ENCODE peak calls at places on chromosomes 4 and X, in eight cellular contexts. S, F, M, H, B, A, D and X are unnamed samples.

GRCh38 chr4:87589531-87589930 is 18.8 kb upstream of the DSPP start:
- DNase-seq in S (no peak), F (no peak), M (no peak), H (no peak), B (no peak), A (no peak), D (no peak), X (peak; percentile 30)

GRCh38 chrX:146614693-146615524 is 194.7 kb upstream of the CXorf51B start:
- DNase-seq in S (no peak), F (no peak), M (no peak), H (no peak), B (no peak), A (no peak), D (no peak), X (no peak)

GRCh38 chr4:142671516-142671915 is 174.6 kb downstream of the INPP4B start:
- DNase-seq in S (no peak), F (no peak), M (no peak), H (no peak), B (no peak), A (no peak), D (no peak), X (no peak)

GRCh38 chrX:77436682-77437081 is 10.5 kb upstream of the FGF16 start:
- DNase-seq in S (no peak), F (no peak), M (no peak), H (no peak), B (no peak), A (no peak), D (no peak), X (no peak)

GRCh38 chr4:2285665-2286381 is 23.9 kb upstream of the MXD4 start:
- DNase-seq in S (no peak), F (no peak), M (no peak), H (no peak), B (no peak), A (no peak), D (no peak), X (no peak)

GRCh38 chrX:154430504-154430903 is 2.0 kb downstream of the ATP6AP1 start:
- DNase-seq in S (no peak), F (no peak), M (no peak), H (no peak), B (no peak), A (no peak), D (no peak), X (no peak)

GRCh38 chr4:67451464-67451863 is 93.8 kb downstream of the CENPC start:
- DNase-seq in S (no peak), F (no peak), M (no peak), H (no peak), B (no peak), A (no peak), D (no peak), X (no peak)

GRCh38 chr4:140615451-140615850 is 46.7 kb upstream of the UCP1 start:
- DNase-seq in S (no peak), F (no peak), M (no peak), H (no peak), B (no peak), A (no peak), D (no peak), X (no peak)

GRCh38 chr4:78634011-78634664 is 82.6 kb downstream of the ANXA3 start:
- DNase-seq in S (no peak), F (no peak), M (no peak), H (no peak), B (no peak), A (no peak), D (no peak), X (no peak)

GRCh38 chr4:84159767-84160166 is 339.3 kb downstream of the NKX6-1 start:
- DNase-seq in S (no peak), F (no peak), M (no peak), H (no peak), B (peak; percentile 86), A (peak; percentile 43), D (no peak), X (peak; percentile 8)

GRCh38 chrX:85627363-85627762 is 247.9 kb upstream of the POF1B start:
- DNase-seq in S (no peak), F (no peak), M (no peak), H (no peak), B (no peak), A (no peak), D (peak; percentile 5), X (peak; percentile 18)

GRCh38 chr4:112847781-112848180 is 201.7 kb upstream of the ANK2 start:
- DNase-seq in S (no peak), F (no peak), M (no peak), H (no peak), B (no peak), A (no peak), D (no peak), X (no peak)

GRCh38 chr4:142579483-142579882 is 266.6 kb downstream of the INPP4B start:
- DNase-seq in S (no peak), F (no peak), M (no peak), H (no peak), B (no peak), A (no peak), D (no peak), X (peak; percentile 54)

GRCh38 chr4:150722908-150723362 is 141.0 kb downstream of the MAB21L2 start:
- DNase-seq in S (peak; percentile 45), F (no peak), M (no peak), H (no peak), B (peak; percentile 64), A (no peak), D (no peak), X (peak; percentile 86)

GRCh38 chr4:151676301-151676700 is 84.5 kb downstream of the GATB start:
- DNase-seq in S (peak; percentile 41), F (no peak), M (no peak), H (no peak), B (no peak), A (no peak), D (no peak), X (no peak)

GRCh38 chr4:139279723-139280620 is at the start of gene MGARP:
- DNase-seq in S (peak; percentile 73), F (peak; percentile 49), M (no peak), H (peak; percentile 15), B (peak; percentile 91), A (peak; percentile 40), D (no peak), X (peak; percentile 55)

GRCh38 chr4:75593393-75593792 is 36.9 kb downstream of the CDKL2 start:
- DNase-seq in S (no peak), F (no peak), M (no peak), H (no peak), B (no peak), A (no peak), D (no peak), X (no peak)

GRCh38 chr4:76614589-76614988 is 179.6 kb downstream of the SHROOM3 start:
- DNase-seq in S (no peak), F (no peak), M (no peak), H (no peak), B (no peak), A (no peak), D (no peak), X (no peak)

GRCh38 chrX:38717871-38718270 is 83.4 kb upstream of the MID1IP1 start:
- DNase-seq in S (peak; percentile 4), F (no peak), M (no peak), H (no peak), B (peak; percentile 51), A (peak; percentile 3), D (no peak), X (peak; percentile 40)

GRCh38 chrX:26845051-26845450 is 618.1 kb downstream of the PPP4R3C start:
- DNase-seq in S (peak; percentile 75), F (no peak), M (no peak), H (no peak), B (no peak), A (no peak), D (no peak), X (no peak)

GRCh38 chrX:137549073-137549472 is 16.9 kb upstream of the ZIC3 start:
- DNase-seq in S (no peak), F (no peak), M (no peak), H (no peak), B (peak; percentile 61), A (no peak), D (no peak), X (no peak)

GRCh38 chr4:177242651-177243296 is 66.9 kb upstream of the NEIL3 start:
- DNase-seq in S (no peak), F (no peak), M (no peak), H (no peak), B (no peak), A (no peak), D (no peak), X (no peak)

GRCh38 chr4:149279331-149279730 is 536.3 kb downstream of the IQCM start:
- DNase-seq in S (no peak), F (no peak), M (no peak), H (no peak), B (no peak), A (no peak), D (no peak), X (peak; percentile 58)

GRCh38 chr4:3297066-3297859 is 4.4 kb downstream of the RGS12 start:
- DNase-seq in S (no peak), F (no peak), M (no peak), H (no peak), B (peak; percentile 42), A (no peak), D (no peak), X (no peak)

GRCh38 chrX:19670854-19671620 is 155.7 kb upstream of the MAP3K15 start:
- DNase-seq in S (peak; percentile 48), F (no peak), M (no peak), H (no peak), B (peak; percentile 53), A (no peak), D (no peak), X (peak; percentile 39)

GRCh38 chr4:173919196-173919595 is 364.3 kb downstream of the FBXO8 start:
- DNase-seq in S (no peak), F (no peak), M (no peak), H (no peak), B (no peak), A (no peak), D (no peak), X (no peak)

GRCh38 chr4:154958621-154959358 is 177.7 kb downstream of the RBM46 start:
- DNase-seq in S (no peak), F (no peak), M (no peak), H (no peak), B (no peak), A (no peak), D (no peak), X (no peak)

GRCh38 chr4:175252642-175253041 is 334.5 kb downstream of the ADAM29 start:
- DNase-seq in S (no peak), F (no peak), M (no peak), H (no peak), B (no peak), A (no peak), D (no peak), X (no peak)

GRCh38 chr4:98510757-98511517 is 147.5 kb downstream of the TSPAN5 start:
- DNase-seq in S (no peak), F (no peak), M (no peak), H (no peak), B (no peak), A (no peak), D (no peak), X (peak; percentile 12)

GRCh38 chrX:1421433-1422134 is 29.7 kb upstream of the SLC25A6 start:
- DNase-seq in S (no peak), F (peak; percentile 3), M (no peak), H (no peak), B (no peak), A (no peak), D (no peak), X (no peak)

GRCh38 chr4:62377245-62377644 is 1177.1 kb downstream of the ADGRL3 start:
- DNase-seq in S (no peak), F (no peak), M (no peak), H (no peak), B (no peak), A (no peak), D (no peak), X (no peak)

GRCh38 chr4:173269280-173269679 is 64.9 kb downstream of the HMGB2 start:
- DNase-seq in S (no peak), F (no peak), M (no peak), H (no peak), B (no peak), A (no peak), D (no peak), X (no peak)

GRCh38 chr4:28350485-28350884 is 1489.8 kb downstream of the STIM2 start:
- DNase-seq in S (no peak), F (no peak), M (no peak), H (no peak), B (no peak), A (no peak), D (no peak), X (peak; percentile 84)